ENCODE peak calls at places on chromosomes 6 and 20, in six cellular contexts. C is pancreas, J is neuronal stem cell, N is fibroblast of mammary gland, D is testis, I is heart right ventricle. X is an unnamed sample.

GRCh38 chr20:16081421-16081820 is 491.8 kb downstream of the KIF16B start:
- DNase-seq in J (no peak), D (no peak), C (no peak), N (no peak), I (no peak), X (no peak)

GRCh38 chr20:62350098-62350628 is 16.9 kb downstream of the LAMA5 start:
- DNase-seq in D (no peak), C (peak; percentile 79), N (no peak), I (no peak), J (no peak), X (no peak)

GRCh38 chr20:24446811-24447210 is 22.6 kb upstream of the SYNDIG1 start:
- DNase-seq in C (no peak), N (no peak), I (no peak), J (no peak), D (no peak), X (no peak)

GRCh38 chr6:43502666-43503065 is 7.5 kb downstream of the LRRC73 start:
- DNase-seq in N (no peak), C (no peak), I (no peak), D (no peak), J (no peak), X (no peak)

GRCh38 chr20:13396036-13396435 is 175.0 kb downstream of the ISM1 start:
- DNase-seq in C (no peak), J (no peak), N (no peak), D (no peak), I (no peak), X (peak; percentile 13)

GRCh38 chr6:48111575-48111974 is 578 bp upstream of the PTCHD4 start:
- DNase-seq in I (no peak), J (no peak), N (no peak), C (no peak), D (no peak), X (no peak)

GRCh38 chr20:24778585-24779031 is 170.5 kb upstream of the CST7 start:
- DNase-seq in D (no peak), J (no peak), I (no peak), N (no peak), C (no peak), X (no peak)

GRCh38 chr6:44266347-44266746 is 996 bp upstream of the NFKBIE start:
- DNase-seq in N (no peak), D (no peak), J (no peak), C (peak; percentile 10), I (no peak), X (no peak)

GRCh38 chr20:44358776-44359175 is 3.3 kb downstream of the HNF4A start:
- DNase-seq in N (no peak), I (no peak), C (no peak), D (no peak), J (no peak), X (no peak)

GRCh38 chr20:25237610-25238318 is 10.1 kb upstream of the PYGB start:
- DNase-seq in J (no peak), N (peak; percentile 100), I (no peak), C (no peak), D (no peak), X (peak; percentile 100)

GRCh38 chr20:56212071-56212470 is 36.5 kb upstream of the MC3R start:
- DNase-seq in J (no peak), C (no peak), D (no peak), N (no peak), I (no peak), X (no peak)

GRCh38 chr6:41147917-41148316 is 6.2 kb downstream of the TREML1 start:
- DNase-seq in C (no peak), N (no peak), I (no peak), J (no peak), D (no peak), X (no peak)

GRCh38 chr20:47568019-47568418 is 66.3 kb downstream of the NCOA3 start:
- DNase-seq in C (no peak), I (peak; percentile 52), N (peak; percentile 53), D (no peak), J (no peak), X (no peak)

GRCh38 chr6:161745594-161745993 is 471.7 kb upstream of the AGPAT4 start:
- DNase-seq in C (no peak), D (no peak), N (no peak), I (no peak), J (no peak), X (no peak)

GRCh38 chr20:50652702-50653294 is 38.5 kb downstream of the RIPOR3 start:
- DNase-seq in I (peak; percentile 35), N (no peak), J (no peak), C (no peak), D (no peak), X (no peak)

GRCh38 chr6:157219201-157220200 is 103.8 kb downstream of the TMEM242 start:
- DNase-seq in J (no peak), I (no peak), C (no peak), N (peak; percentile 54), D (no peak), X (peak; percentile 25)

GRCh38 chr6:152981989-152982767 is 663 bp downstream of the FBXO5 start:
- DNase-seq in I (peak; percentile 14), C (peak; percentile 84), D (no peak), J (no peak), N (no peak), X (no peak)

GRCh38 chr6:154566866-154567265 is 56.4 kb upstream of the CNKSR3 start:
- DNase-seq in I (no peak), C (no peak), J (no peak), N (no peak), D (no peak), X (no peak)

GRCh38 chr6:169470790-169471189 is 217.1 kb upstream of the THBS2 start:
- DNase-seq in D (no peak), N (no peak), I (no peak), C (no peak), J (no peak), X (no peak)

GRCh38 chr6:33904050-33904827 is 100.4 kb upstream of the MLN start:
- DNase-seq in I (no peak), C (no peak), N (no peak), J (no peak), D (no peak), X (no peak)

DNA sequence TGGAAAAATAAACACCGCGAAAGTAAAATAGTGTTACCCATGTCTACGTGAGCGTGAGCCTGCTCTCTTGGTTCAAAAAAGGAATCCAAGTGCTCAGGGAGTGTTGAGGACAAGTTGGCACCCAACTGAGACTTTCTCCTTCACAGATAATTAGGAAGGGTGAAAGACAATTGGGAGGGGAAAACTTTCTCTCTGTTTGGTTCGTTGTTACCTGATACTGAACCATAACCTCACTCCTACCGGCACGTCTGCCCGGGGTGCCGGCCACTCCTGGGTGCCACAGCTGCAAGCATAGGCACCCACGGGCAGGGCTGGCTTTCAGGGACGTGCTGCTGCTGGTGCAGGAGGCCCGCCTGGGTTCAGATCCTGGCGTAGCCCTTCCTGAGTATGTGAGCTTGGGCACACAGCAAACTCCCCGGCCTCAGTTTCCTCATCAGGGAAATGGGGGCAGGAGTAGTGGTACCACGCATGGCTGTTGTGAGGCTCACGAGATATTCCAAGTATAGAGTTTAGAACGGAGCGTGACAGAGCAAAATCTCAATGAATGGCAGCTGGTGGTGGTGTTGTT is 38.2 kb upstream of the PMEPA1 start:
- DNase-seq in D (no peak), C (no peak), J (no peak), N (no peak), I (peak; percentile 16), X (no peak)
- H3K4me3 ChIP-seq in D (no peak overlapping the region), C (no peak overlapping the region), J (no peak overlapping the region), N (no peak overlapping the region), I (peak overlapping the region; percentile 44), X (no peak overlapping the region)

DNA sequence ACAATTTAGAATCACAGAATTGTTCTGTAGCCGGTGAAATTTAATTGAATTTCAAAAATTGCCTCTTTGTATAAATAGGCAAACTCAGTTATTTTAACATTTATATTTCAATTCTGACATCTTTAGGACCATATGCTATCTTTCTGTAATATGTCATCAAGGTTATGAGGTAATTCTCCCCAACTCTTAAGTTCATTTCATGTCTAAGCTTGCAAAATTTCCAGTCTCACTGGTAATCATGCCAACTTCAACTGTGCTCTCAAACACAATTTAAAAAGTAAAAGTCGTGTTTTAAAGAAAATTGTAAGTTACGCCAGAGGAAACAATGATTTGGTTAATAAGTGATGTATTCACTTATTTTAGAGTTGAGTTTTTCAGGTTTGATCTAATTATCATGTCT is 1.4 kb downstream of the NCOA7 start:
- DNase-seq in N (no peak), D (no peak), I (no peak), C (no peak), J (no peak), X (no peak)
- H3K4me3 ChIP-seq in N (peak overlapping the region; percentile 34), D (no peak overlapping the region), I (peak overlapping the region; percentile 77), C (no peak overlapping the region), J (no peak overlapping the region), X (no peak overlapping the region)

GRCh38 chr6:25971187-25971811 is 8.7 kb downstream of the TRIM38 start:
- DNase-seq in J (no peak), N (peak; percentile 93), D (peak; percentile 63), C (no peak), I (peak; percentile 47), X (peak; percentile 92)

GRCh38 chr6:25963426-25964123 is 973 bp downstream of the TRIM38 start:
- DNase-seq in J (no peak), C (no peak), I (no peak), N (peak; percentile 34), D (no peak), X (no peak)

GRCh38 chr6:25968769-25969168 is 6.2 kb downstream of the TRIM38 start:
- DNase-seq in I (no peak), J (no peak), N (peak; percentile 74), D (no peak), C (no peak), X (no peak)

GRCh38 chr6:25962368-25963127 is at the start of gene TRIM38:
- DNase-seq in N (peak; percentile 93), C (no peak), J (no peak), I (peak; percentile 90), D (peak; percentile 86), X (peak; percentile 73)

DNA sequence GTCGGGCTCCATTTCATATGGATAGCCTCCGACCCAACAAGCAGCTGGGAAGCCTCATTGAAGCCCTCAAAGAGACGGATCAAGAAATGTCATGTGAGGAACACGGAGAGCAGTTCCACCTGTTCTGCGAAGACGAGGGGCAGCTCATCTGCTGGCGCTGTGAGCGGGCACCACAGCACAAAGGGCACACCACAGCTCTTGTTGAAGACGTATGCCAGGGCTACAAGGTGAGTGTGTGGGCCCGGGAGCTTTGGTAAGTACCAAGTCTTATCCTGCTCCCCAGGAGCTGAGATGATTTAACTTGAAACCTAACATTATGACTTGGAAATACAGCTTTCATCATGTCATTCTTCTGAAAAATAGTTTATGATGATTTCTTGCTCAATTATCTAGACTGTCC is 4.1 kb downstream of the TRIM38 start:
- DNase-seq in C (no peak), D (no peak), N (no peak), I (no peak), J (no peak), X (no peak)
- H3K4me3 ChIP-seq in C (no peak overlapping the region), D (no peak overlapping the region), N (no peak overlapping the region), I (no peak overlapping the region), J (no peak overlapping the region), X (no peak overlapping the region)

DNA sequence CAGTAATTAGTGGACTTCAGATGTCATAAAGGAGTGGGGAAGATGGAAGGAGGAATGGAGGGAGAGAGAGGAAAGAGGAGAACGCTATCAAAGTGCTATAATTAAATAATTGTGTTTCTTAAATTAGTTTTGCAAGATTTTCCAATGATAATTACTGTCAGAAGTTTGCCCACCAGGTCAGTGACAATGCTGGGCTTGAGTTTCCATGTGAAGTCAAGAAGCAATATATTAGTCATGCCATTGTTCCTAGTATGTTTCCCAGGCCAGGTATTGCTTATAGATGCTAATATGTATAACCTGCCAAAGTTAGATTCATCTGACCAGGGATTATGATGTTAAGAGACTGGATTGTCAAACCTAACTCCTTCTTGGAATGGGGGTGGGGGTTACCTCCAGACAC is 131.9 kb downstream of the GJA10 start:
- DNase-seq in N (peak; percentile 39), I (no peak), D (no peak), C (no peak), J (no peak), X (no peak)
- H3K4me3 ChIP-seq in N (no peak overlapping the region), I (no peak overlapping the region), D (no peak overlapping the region), C (no peak overlapping the region), J (no peak overlapping the region), X (no peak overlapping the region)